ENCODE peak calls at places on chromosome 4, in seven cellular contexts. B is body of pancreas, P is A549, Z is Calu3, R is transverse colon, J is esophagus muscularis mucosa, D is nephron progenitor cell. O is an unnamed sample.

GRCh38 chr4:130563185-130563890 is 1467.4 kb downstream of the C4orf33 start:
- DNase-seq in R (no peak), J (no peak), B (peak; percentile 74), P (peak; percentile 70), D (peak; percentile 48), Z (peak; percentile 70), O (peak; percentile 31)

GRCh38 chr4:98544141-98544817 is 114.1 kb downstream of the TSPAN5 start:
- DNase-seq in P (no peak), J (peak; percentile 88), Z (no peak), R (no peak), D (no peak), B (no peak), O (no peak)

GRCh38 chr4:53651142-53651720 is 59.9 kb upstream of the LNX1 start:
- DNase-seq in D (no peak), Z (peak; percentile 48), B (peak; percentile 55), R (peak; percentile 80), P (no peak), J (no peak), O (no peak)

GRCh38 chr4:105415281-105415744 is 58.5 kb downstream of the PPA2 start:
- DNase-seq in B (no peak), R (no peak), D (no peak), P (no peak), Z (no peak), J (no peak), O (no peak)

GRCh38 chr4:52059372-52059771 is 8.3 kb downstream of the SPATA18 start:
- DNase-seq in J (peak; percentile 75), Z (peak; percentile 19), P (peak; percentile 5), B (no peak), R (peak; percentile 23), D (no peak), O (peak; percentile 43)

GRCh38 chr4:71290481-71290880 is 48.3 kb upstream of the SLC4A4 start:
- DNase-seq in P (no peak), J (no peak), R (no peak), D (no peak), B (no peak), Z (no peak), O (no peak)

GRCh38 chr4:83316459-83317170 is 18.0 kb downstream of the HPSE start:
- DNase-seq in B (no peak), J (no peak), P (no peak), Z (no peak), D (no peak), R (no peak), O (no peak)

GRCh38 chr4:73208376-73208775 is 50.2 kb downstream of the ANKRD17 start:
- DNase-seq in P (no peak), D (no peak), Z (no peak), R (no peak), J (no peak), B (no peak), O (no peak)

GRCh38 chr4:141346144-141346543 is 125.4 kb downstream of the ZNF330 start:
- DNase-seq in J (no peak), Z (no peak), D (no peak), P (peak; percentile 70), R (no peak), B (peak; percentile 43), O (peak; percentile 51)

GRCh38 chr4:102843938-102844337 is 16.6 kb upstream of the UBE2D3 start:
- DNase-seq in Z (no peak), B (no peak), R (no peak), P (no peak), J (no peak), D (no peak), O (no peak)

GRCh38 chr4:145937990-145938611 is 522 bp downstream of the ZNF827 start:
- DNase-seq in Z (no peak), J (no peak), P (peak; percentile 15), D (peak; percentile 27), B (peak; percentile 40), R (peak; percentile 28), O (no peak)

GRCh38 chr4:170027181-170027829 is 1.1 kb upstream of the MFAP3L start:
- DNase-seq in R (peak; percentile 96), Z (peak; percentile 92), P (peak; percentile 93), D (peak; percentile 97), J (peak; percentile 97), B (peak; percentile 95), O (peak; percentile 93)

GRCh38 chr4:55358668-55359067 is 12.6 kb downstream of the SRD5A3 start:
- DNase-seq in P (no peak), B (no peak), J (no peak), R (no peak), D (no peak), Z (no peak), O (peak; percentile 60)

GRCh38 chr4:106312377-106312776 is 3.6 kb downstream of the TBCK start:
- DNase-seq in R (no peak), J (no peak), Z (no peak), D (no peak), P (no peak), B (no peak), O (no peak)

GRCh38 chr4:25161599-25161960 is 1.3 kb upstream of the SEPSECS start:
- DNase-seq in D (no peak), P (no peak), J (no peak), Z (no peak), B (no peak), R (no peak), O (no peak)

GRCh38 chr4:74884282-74884681 is 48.6 kb upstream of the PARM1 start:
- DNase-seq in P (no peak), B (no peak), D (peak; percentile 39), J (no peak), R (no peak), Z (no peak), O (no peak)

GRCh38 chr4:11312389-11312788 is 116.3 kb downstream of the HS3ST1 start:
- DNase-seq in J (no peak), D (no peak), Z (peak; percentile 8), B (no peak), P (no peak), R (no peak), O (no peak)

GRCh38 chr4:148914734-148915133 is 472.5 kb upstream of the NR3C2 start:
- DNase-seq in P (no peak), Z (no peak), D (no peak), J (no peak), R (no peak), B (no peak), O (no peak)

GRCh38 chr4:10738826-10739489 is 54.4 kb upstream of the CLNK start:
- DNase-seq in Z (no peak), P (no peak), D (no peak), J (no peak), R (no peak), B (no peak), O (no peak)

GRCh38 chr4:3665360-3665891 is 100.8 kb upstream of the ADRA2C start:
- DNase-seq in D (no peak), R (no peak), Z (no peak), B (no peak), P (no peak), J (no peak), O (no peak)

GRCh38 chr4:155353923-155354540 is 22.7 kb downstream of the MAP9 start:
- DNase-seq in D (peak; percentile 78), J (no peak), R (peak; percentile 64), P (peak; percentile 59), Z (peak; percentile 70), B (peak; percentile 83), O (no peak)
- TF ChIP-seq CTCF in D (peak; percentile 87), J (peak; percentile 59), R (peak; percentile 62), P (peak; percentile 90), Z (peak; percentile 35), B (peak; percentile 62), O (peak; percentile 87)

GRCh38 chr4:164288578-164288977 is 465.4 kb upstream of the SMIM31 start:
- DNase-seq in D (no peak), J (no peak), Z (no peak), P (no peak), R (no peak), B (no peak), O (no peak)
- TF ChIP-seq CTCF in D (no peak), J (no peak), Z (no peak), P (no peak), R (no peak), B (no peak), O (no peak)

GRCh38 chr4:182877326-182877883 is 39.8 kb downstream of the DCTD start:
- DNase-seq in P (no peak), J (no peak), B (no peak), R (no peak), Z (no peak), D (no peak), O (no peak)
- TF ChIP-seq CTCF in P (no peak), J (no peak), B (no peak), R (no peak), Z (no peak), D (no peak), O (no peak)

GRCh38 chr4:120843840-120844527 is 78.5 kb downstream of the PRDM5 start:
- DNase-seq in Z (peak; percentile 2), R (peak; percentile 58), B (peak; percentile 46), J (no peak), D (peak; percentile 20), P (peak; percentile 9), O (no peak)
- TF ChIP-seq CTCF in Z (no peak), R (peak; percentile 50), B (no peak), J (peak; percentile 17), D (peak; percentile 40), P (no peak), O (peak; percentile 1)

DNA sequence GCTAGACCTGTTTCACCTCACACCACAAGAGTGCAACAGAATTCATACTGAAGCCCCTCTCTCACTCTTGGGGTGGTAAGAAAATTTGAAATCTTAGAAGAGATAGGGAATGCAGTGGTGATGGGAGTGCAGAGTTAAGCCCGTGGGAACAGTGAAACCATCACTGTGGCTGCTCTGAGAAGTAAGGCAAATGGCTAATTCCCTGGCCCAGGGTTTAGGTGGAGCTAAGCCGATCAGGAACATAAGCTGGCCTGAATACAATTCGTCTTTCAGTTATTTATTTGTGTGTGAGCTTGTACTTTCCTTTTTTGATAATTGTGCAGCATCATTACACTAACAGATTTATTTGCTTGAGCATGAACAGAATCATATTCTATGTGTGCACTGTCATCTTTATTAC is 1070.6 kb downstream of the STPG2 start:
- DNase-seq in R (no peak), P (no peak), J (no peak), B (no peak), D (no peak), Z (no peak), O (no peak)
- TF ChIP-seq CTCF in R (no peak), P (no peak), J (no peak), B (no peak), D (no peak), Z (no peak), O (no peak)